ENCODE peak calls at places on chromosomes 16 and 17, in eight cellular contexts. One of them, this sample, is unnamed. For H3K4me1, the result is how much of the 10 kb centered on the place peaks cover.

GRCh38 chr17:43315858-43316521 is 82.2 kb upstream of the RNU2-1 start:
- DNase-seq in right cardiac atrium: no peak
- DNase-seq in ascending aorta: no peak
- DNase-seq in BE2C: no peak
- DNase-seq in suprapubic skin: no peak
- DNase-seq in body of pancreas: no peak
- DNase-seq in adipocyte: no peak
- DNase-seq in neural progenitor cell: no peak
- DNase-seq in this sample: no peak

GRCh38 chr16:64971211-64971610 is 150.7 kb downstream of the CDH11 start:
- DNase-seq in right cardiac atrium: no peak
- DNase-seq in ascending aorta: no peak
- DNase-seq in BE2C: no peak
- DNase-seq in suprapubic skin: no peak
- DNase-seq in body of pancreas: no peak
- DNase-seq in adipocyte: no peak
- DNase-seq in neural progenitor cell: no peak
- DNase-seq in this sample: no peak

GRCh38 chr17:27595208-27595607 is 35.8 kb upstream of the LGALS9 start:
- DNase-seq in right cardiac atrium: no peak
- DNase-seq in ascending aorta: no peak
- DNase-seq in BE2C: no peak
- DNase-seq in suprapubic skin: no peak
- DNase-seq in body of pancreas: no peak
- DNase-seq in adipocyte: no peak
- DNase-seq in neural progenitor cell: no peak
- DNase-seq in this sample: no peak

GRCh38 chr17:43556292-43556691 is 10.2 kb upstream of the ETV4 start:
- DNase-seq in right cardiac atrium: no peak
- DNase-seq in ascending aorta: no peak
- DNase-seq in BE2C: no peak
- DNase-seq in suprapubic skin: peak
- DNase-seq in body of pancreas: no peak
- DNase-seq in adipocyte: peak
- DNase-seq in neural progenitor cell: no peak
- DNase-seq in this sample: peak

GRCh38 chr16:48271728-48272127 is 24.4 kb upstream of the ABCC11 start:
- DNase-seq in right cardiac atrium: no peak
- DNase-seq in ascending aorta: no peak
- DNase-seq in BE2C: no peak
- DNase-seq in suprapubic skin: no peak
- DNase-seq in body of pancreas: no peak
- DNase-seq in adipocyte: peak
- DNase-seq in neural progenitor cell: no peak
- DNase-seq in this sample: no peak

GRCh38 chr17:75995385-75995925 is 5.2 kb upstream of the CDK3 start:
- DNase-seq in right cardiac atrium: peak
- DNase-seq in ascending aorta: no peak
- DNase-seq in BE2C: no peak
- DNase-seq in suprapubic skin: no peak
- DNase-seq in body of pancreas: no peak
- DNase-seq in adipocyte: no peak
- DNase-seq in neural progenitor cell: no peak
- DNase-seq in this sample: no peak

GRCh38 chr16:83305092-83305491 is 502.7 kb upstream of the HSBP1 start:
- DNase-seq in right cardiac atrium: no peak
- DNase-seq in ascending aorta: no peak
- DNase-seq in BE2C: no peak
- DNase-seq in suprapubic skin: no peak
- DNase-seq in body of pancreas: no peak
- DNase-seq in adipocyte: peak
- DNase-seq in neural progenitor cell: no peak
- DNase-seq in this sample: no peak

GRCh38 chr16:67447508-67448076 is 16.7 kb downstream of the HSD11B2 start:
- DNase-seq in right cardiac atrium: peak
- DNase-seq in ascending aorta: no peak
- DNase-seq in BE2C: peak
- DNase-seq in suprapubic skin: no peak
- DNase-seq in body of pancreas: peak
- DNase-seq in adipocyte: peak
- DNase-seq in neural progenitor cell: no peak
- DNase-seq in this sample: no peak

GRCh38 chr16:14148569-14148968 is 77.5 kb downstream of the MRTFB start:
- DNase-seq in right cardiac atrium: no peak
- DNase-seq in ascending aorta: no peak
- DNase-seq in BE2C: no peak
- DNase-seq in suprapubic skin: no peak
- DNase-seq in body of pancreas: no peak
- DNase-seq in adipocyte: no peak
- DNase-seq in neural progenitor cell: no peak
- DNase-seq in this sample: no peak

GRCh38 chr17:13230908-13231307 is 213.1 kb upstream of the ELAC2 start:
- DNase-seq in right cardiac atrium: no peak
- DNase-seq in ascending aorta: no peak
- DNase-seq in BE2C: no peak
- DNase-seq in suprapubic skin: no peak
- DNase-seq in body of pancreas: no peak
- DNase-seq in adipocyte: peak
- DNase-seq in neural progenitor cell: no peak
- DNase-seq in this sample: no peak

GRCh38 chr17:1083451-1084187 is 86.7 kb downstream of the TIMM22 start:
- DNase-seq in right cardiac atrium: peak
- DNase-seq in ascending aorta: no peak
- DNase-seq in BE2C: no peak
- DNase-seq in suprapubic skin: no peak
- DNase-seq in body of pancreas: no peak
- DNase-seq in adipocyte: no peak
- DNase-seq in neural progenitor cell: peak
- DNase-seq in this sample: no peak

GRCh38 chr17:74354123-74354522 is 7.5 kb downstream of the BTBD17 start:
- DNase-seq in right cardiac atrium: peak
- DNase-seq in ascending aorta: no peak
- DNase-seq in BE2C: peak
- DNase-seq in suprapubic skin: no peak
- DNase-seq in body of pancreas: no peak
- DNase-seq in adipocyte: no peak
- DNase-seq in neural progenitor cell: peak
- DNase-seq in this sample: no peak

GRCh38 chr17:1067282-1067956 is 70.5 kb downstream of the TIMM22 start:
- DNase-seq in right cardiac atrium: peak
- DNase-seq in ascending aorta: no peak
- DNase-seq in BE2C: no peak
- DNase-seq in suprapubic skin: no peak
- DNase-seq in body of pancreas: no peak
- DNase-seq in adipocyte: no peak
- DNase-seq in neural progenitor cell: no peak
- DNase-seq in this sample: no peak

GRCh38 chr16:9836118-9836736 is 346.0 kb downstream of the GRIN2A start:
- DNase-seq in right cardiac atrium: no peak
- DNase-seq in ascending aorta: no peak
- DNase-seq in BE2C: no peak
- DNase-seq in suprapubic skin: no peak
- DNase-seq in body of pancreas: peak
- DNase-seq in adipocyte: peak
- DNase-seq in neural progenitor cell: peak
- DNase-seq in this sample: no peak

GRCh38 chr17:31584436-31585279 is 193.2 kb downstream of the RAB11FIP4 start:
- DNase-seq in right cardiac atrium: no peak
- DNase-seq in ascending aorta: no peak
- DNase-seq in BE2C: no peak
- DNase-seq in suprapubic skin: no peak
- DNase-seq in body of pancreas: no peak
- DNase-seq in adipocyte: no peak
- DNase-seq in neural progenitor cell: no peak
- DNase-seq in this sample: no peak

GRCh38 chr17:50337956-50338355 is 8.0 kb upstream of the XYLT2 start:
- DNase-seq in right cardiac atrium: no peak
- DNase-seq in ascending aorta: no peak
- DNase-seq in BE2C: no peak
- DNase-seq in suprapubic skin: peak
- DNase-seq in body of pancreas: no peak
- DNase-seq in adipocyte: no peak
- DNase-seq in neural progenitor cell: no peak
- DNase-seq in this sample: no peak

GRCh38 chr17:55284001-55284884 is 19.5 kb downstream of the HLF start:
- DNase-seq in right cardiac atrium: no peak
- DNase-seq in ascending aorta: no peak
- DNase-seq in BE2C: no peak
- DNase-seq in suprapubic skin: no peak
- DNase-seq in body of pancreas: no peak
- DNase-seq in adipocyte: no peak
- DNase-seq in neural progenitor cell: no peak
- DNase-seq in this sample: no peak

GRCh38 chr16:3650631-3651265 is 3.7 kb upstream of the DNASE1 start:
- DNase-seq in right cardiac atrium: no peak
- DNase-seq in ascending aorta: peak
- DNase-seq in BE2C: no peak
- DNase-seq in suprapubic skin: peak
- DNase-seq in body of pancreas: no peak
- DNase-seq in adipocyte: no peak
- DNase-seq in neural progenitor cell: no peak
- DNase-seq in this sample: no peak

GRCh38 chr17:59791603-59792457 is 84.4 kb downstream of the VMP1 start:
- DNase-seq in right cardiac atrium: no peak
- DNase-seq in ascending aorta: no peak
- DNase-seq in BE2C: no peak
- DNase-seq in suprapubic skin: no peak
- DNase-seq in body of pancreas: no peak
- DNase-seq in adipocyte: peak
- DNase-seq in neural progenitor cell: no peak
- DNase-seq in this sample: no peak

GRCh38 chr17:83183150-83183820 is 103.9 kb downstream of the METRNL start:
- DNase-seq in right cardiac atrium: peak
- DNase-seq in ascending aorta: no peak
- DNase-seq in BE2C: no peak
- DNase-seq in suprapubic skin: no peak
- DNase-seq in body of pancreas: no peak
- DNase-seq in adipocyte: no peak
- DNase-seq in neural progenitor cell: no peak
- DNase-seq in this sample: no peak

GRCh38 chr17:21252875-21253645 is at the start of gene NATD1:
- DNase-seq in right cardiac atrium: peak
- DNase-seq in ascending aorta: peak
- DNase-seq in BE2C: peak
- DNase-seq in suprapubic skin: peak
- DNase-seq in body of pancreas: peak
- DNase-seq in adipocyte: peak
- DNase-seq in neural progenitor cell: peak
- DNase-seq in this sample: peak

GRCh38 chr17:73027130-73027741 is 65.3 kb downstream of the SLC39A11 start:
- DNase-seq in right cardiac atrium: no peak
- DNase-seq in ascending aorta: no peak
- DNase-seq in BE2C: no peak
- DNase-seq in suprapubic skin: no peak
- DNase-seq in body of pancreas: no peak
- DNase-seq in adipocyte: peak
- DNase-seq in neural progenitor cell: no peak
- DNase-seq in this sample: no peak

GRCh38 chr17:47906443-47906842 is 10.4 kb downstream of the SP2 start:
- DNase-seq in right cardiac atrium: no peak
- DNase-seq in ascending aorta: no peak
- DNase-seq in BE2C: no peak
- DNase-seq in suprapubic skin: no peak
- DNase-seq in body of pancreas: no peak
- DNase-seq in adipocyte: no peak
- DNase-seq in neural progenitor cell: no peak
- DNase-seq in this sample: no peak

GRCh38 chr16:50373345-50373701 is 4.5 kb upstream of the BRD7 start:
- DNase-seq in right cardiac atrium: no peak
- DNase-seq in ascending aorta: no peak
- DNase-seq in BE2C: no peak
- DNase-seq in suprapubic skin: no peak
- DNase-seq in body of pancreas: no peak
- DNase-seq in adipocyte: no peak
- DNase-seq in neural progenitor cell: no peak
- DNase-seq in this sample: no peak
- H3K4me1 ChIP-seq in right cardiac atrium: under half
- H3K4me1 ChIP-seq in ascending aorta: under half
- H3K4me1 ChIP-seq in BE2C: under half
- H3K4me1 ChIP-seq in suprapubic skin: under half
- H3K4me1 ChIP-seq in body of pancreas: under half
- H3K4me1 ChIP-seq in adipocyte: under half
- H3K4me1 ChIP-seq in neural progenitor cell: under half
- H3K4me1 ChIP-seq in this sample: under half

GRCh38 chr17:81810892-81811704 is 7.1 kb downstream of the GCGR start:
- DNase-seq in right cardiac atrium: no peak
- DNase-seq in ascending aorta: no peak
- DNase-seq in BE2C: no peak
- DNase-seq in suprapubic skin: no peak
- DNase-seq in body of pancreas: no peak
- DNase-seq in adipocyte: no peak
- DNase-seq in neural progenitor cell: no peak
- DNase-seq in this sample: no peak
- H3K4me1 ChIP-seq in right cardiac atrium: under half
- H3K4me1 ChIP-seq in ascending aorta: under half
- H3K4me1 ChIP-seq in BE2C: under half
- H3K4me1 ChIP-seq in suprapubic skin: under half
- H3K4me1 ChIP-seq in body of pancreas: under half
- H3K4me1 ChIP-seq in adipocyte: under half
- H3K4me1 ChIP-seq in neural progenitor cell: under half
- H3K4me1 ChIP-seq in this sample: under half

GRCh38 chr17:17059301-17059890 is 17.1 kb downstream of the MPRIP start:
- DNase-seq in right cardiac atrium: no peak
- DNase-seq in ascending aorta: peak
- DNase-seq in BE2C: no peak
- DNase-seq in suprapubic skin: peak
- DNase-seq in body of pancreas: no peak
- DNase-seq in adipocyte: no peak
- DNase-seq in neural progenitor cell: no peak
- DNase-seq in this sample: no peak
- H3K4me1 ChIP-seq in right cardiac atrium: half or more
- H3K4me1 ChIP-seq in ascending aorta: under half
- H3K4me1 ChIP-seq in BE2C: under half
- H3K4me1 ChIP-seq in suprapubic skin: half or more
- H3K4me1 ChIP-seq in body of pancreas: half or more
- H3K4me1 ChIP-seq in adipocyte: under half
- H3K4me1 ChIP-seq in neural progenitor cell: under half
- H3K4me1 ChIP-seq in this sample: under half

GRCh38 chr16:57530531-57531252 is 5.7 kb downstream of the CCDC102A start:
- DNase-seq in right cardiac atrium: peak
- DNase-seq in ascending aorta: peak
- DNase-seq in BE2C: no peak
- DNase-seq in suprapubic skin: peak
- DNase-seq in body of pancreas: no peak
- DNase-seq in adipocyte: no peak
- DNase-seq in neural progenitor cell: no peak
- DNase-seq in this sample: no peak

GRCh38 chr16:57529324-57530103 is 6.9 kb downstream of the CCDC102A start:
- DNase-seq in right cardiac atrium: peak
- DNase-seq in ascending aorta: no peak
- DNase-seq in BE2C: no peak
- DNase-seq in suprapubic skin: no peak
- DNase-seq in body of pancreas: no peak
- DNase-seq in adipocyte: no peak
- DNase-seq in neural progenitor cell: no peak
- DNase-seq in this sample: no peak

GRCh38 chr16:57528499-57529323 is 7.7 kb downstream of the CCDC102A start:
- DNase-seq in right cardiac atrium: peak
- DNase-seq in ascending aorta: no peak
- DNase-seq in BE2C: peak
- DNase-seq in suprapubic skin: peak
- DNase-seq in body of pancreas: no peak
- DNase-seq in adipocyte: no peak
- DNase-seq in neural progenitor cell: peak
- DNase-seq in this sample: no peak

GRCh38 chr16:57531253-57531575 is 5.2 kb downstream of the CCDC102A start:
- DNase-seq in right cardiac atrium: peak
- DNase-seq in ascending aorta: no peak
- DNase-seq in BE2C: no peak
- DNase-seq in suprapubic skin: no peak
- DNase-seq in body of pancreas: no peak
- DNase-seq in adipocyte: no peak
- DNase-seq in neural progenitor cell: no peak
- DNase-seq in this sample: no peak

GRCh38 chr16:57530104-57530522 is 6.3 kb downstream of the CCDC102A start:
- DNase-seq in right cardiac atrium: peak
- DNase-seq in ascending aorta: peak
- DNase-seq in BE2C: no peak
- DNase-seq in suprapubic skin: peak
- DNase-seq in body of pancreas: no peak
- DNase-seq in adipocyte: peak
- DNase-seq in neural progenitor cell: no peak
- DNase-seq in this sample: no peak
- H3K4me1 ChIP-seq in right cardiac atrium: under half
- H3K4me1 ChIP-seq in ascending aorta: under half
- H3K4me1 ChIP-seq in BE2C: under half
- H3K4me1 ChIP-seq in suprapubic skin: under half
- H3K4me1 ChIP-seq in body of pancreas: under half
- H3K4me1 ChIP-seq in adipocyte: under half
- H3K4me1 ChIP-seq in neural progenitor cell: under half
- H3K4me1 ChIP-seq in this sample: under half